ENCODE peak calls at places on chromosomes 2 and 18, in seven cellular contexts. One of them, this sample, is unnamed.
A peak's percentile ranks its signal among the peaks of the same experiment; 100 is the strongest.

GRCh38 chr2:65605427-65606058 is 173.1 kb upstream of the SPRED2 start:
- DNase-seq in OCI-LY7: peak; percentile 39
- DNase-seq in cardiac muscle cell: no peak
- DNase-seq in endodermal cell: peak; percentile 41
- DNase-seq in tibial nerve: no peak
- DNase-seq in A549: no peak
- DNase-seq in kidney: no peak
- DNase-seq in this sample: no peak

GRCh38 chr2:17539993-17540812 is at the start of gene VSNL1:
- DNase-seq in kidney: peak; percentile 87
- DNase-seq in A549: peak; percentile 47
- DNase-seq in OCI-LY7: no peak
- DNase-seq in endodermal cell: peak; percentile 97
- DNase-seq in cardiac muscle cell: peak; percentile 96
- DNase-seq in tibial nerve: peak; percentile 16
- DNase-seq in this sample: peak; percentile 66

GRCh38 chr2:75466708-75467311 is 93.9 kb downstream of the EVA1A start:
- DNase-seq in A549: peak; percentile 58
- DNase-seq in OCI-LY7: peak; percentile 43
- DNase-seq in endodermal cell: peak; percentile 88
- DNase-seq in cardiac muscle cell: peak; percentile 54
- DNase-seq in tibial nerve: no peak
- DNase-seq in kidney: no peak
- DNase-seq in this sample: no peak

GRCh38 chr2:139000087-139000486 is 219.9 kb upstream of the NXPH2 start:
- DNase-seq in OCI-LY7: no peak
- DNase-seq in A549: no peak
- DNase-seq in endodermal cell: no peak
- DNase-seq in cardiac muscle cell: no peak
- DNase-seq in kidney: no peak
- DNase-seq in tibial nerve: no peak
- DNase-seq in this sample: no peak

GRCh38 chr2:175929850-175930249 is 72.2 kb downstream of the LNPK start:
- DNase-seq in OCI-LY7: no peak
- DNase-seq in cardiac muscle cell: peak; percentile 3
- DNase-seq in tibial nerve: no peak
- DNase-seq in endodermal cell: no peak
- DNase-seq in A549: no peak
- DNase-seq in kidney: no peak
- DNase-seq in this sample: no peak

GRCh38 chr18:8763611-8764010 is 58.3 kb downstream of the MTCL1 start:
- DNase-seq in OCI-LY7: no peak
- DNase-seq in tibial nerve: no peak
- DNase-seq in endodermal cell: no peak
- DNase-seq in A549: no peak
- DNase-seq in cardiac muscle cell: no peak
- DNase-seq in kidney: no peak
- DNase-seq in this sample: no peak

GRCh38 chr2:128499367-128500135 is 180.9 kb upstream of the HS6ST1 start:
- DNase-seq in kidney: no peak
- DNase-seq in A549: no peak
- DNase-seq in cardiac muscle cell: no peak
- DNase-seq in OCI-LY7: no peak
- DNase-seq in tibial nerve: no peak
- DNase-seq in endodermal cell: peak; percentile 38
- DNase-seq in this sample: no peak

GRCh38 chr2:158729873-158730620 is 65.1 kb upstream of the DAPL1 start:
- DNase-seq in OCI-LY7: no peak
- DNase-seq in tibial nerve: no peak
- DNase-seq in endodermal cell: no peak
- DNase-seq in kidney: peak; percentile 58
- DNase-seq in cardiac muscle cell: no peak
- DNase-seq in A549: no peak
- DNase-seq in this sample: no peak

GRCh38 chr18:53946561-53946960 is 277.9 kb downstream of the MBD2 start:
- DNase-seq in cardiac muscle cell: no peak
- DNase-seq in endodermal cell: no peak
- DNase-seq in kidney: no peak
- DNase-seq in tibial nerve: no peak
- DNase-seq in OCI-LY7: no peak
- DNase-seq in A549: no peak
- DNase-seq in this sample: no peak

GRCh38 chr2:223811757-223812156 is 25.6 kb downstream of the AP1S3 start:
- DNase-seq in endodermal cell: no peak
- DNase-seq in kidney: no peak
- DNase-seq in A549: no peak
- DNase-seq in OCI-LY7: no peak
- DNase-seq in cardiac muscle cell: no peak
- DNase-seq in tibial nerve: no peak
- DNase-seq in this sample: no peak

GRCh38 chr2:198657520-198658121 is 800.1 kb downstream of the SATB2 start:
- DNase-seq in endodermal cell: peak; percentile 63
- DNase-seq in OCI-LY7: peak; percentile 82
- DNase-seq in kidney: no peak
- DNase-seq in cardiac muscle cell: peak; percentile 46
- DNase-seq in A549: peak; percentile 36
- DNase-seq in tibial nerve: no peak
- DNase-seq in this sample: no peak

GRCh38 chr2:71844967-71845366 is 302.7 kb downstream of the CYP26B1 start:
- DNase-seq in OCI-LY7: no peak
- DNase-seq in kidney: no peak
- DNase-seq in A549: peak; percentile 29
- DNase-seq in endodermal cell: no peak
- DNase-seq in tibial nerve: no peak
- DNase-seq in cardiac muscle cell: no peak
- DNase-seq in this sample: no peak

GRCh38 chr2:102063948-102064678 is 72.4 kb downstream of the IL1R2 start:
- DNase-seq in kidney: peak; percentile 94
- DNase-seq in OCI-LY7: no peak
- DNase-seq in cardiac muscle cell: peak; percentile 91
- DNase-seq in tibial nerve: peak; percentile 70
- DNase-seq in endodermal cell: peak; percentile 66
- DNase-seq in A549: peak; percentile 92
- DNase-seq in this sample: peak; percentile 98

GRCh38 chr2:55420244-55420713 is 623 bp upstream of the CCDC88A start:
- DNase-seq in endodermal cell: no peak
- DNase-seq in kidney: no peak
- DNase-seq in OCI-LY7: no peak
- DNase-seq in tibial nerve: no peak
- DNase-seq in cardiac muscle cell: no peak
- DNase-seq in A549: no peak
- DNase-seq in this sample: no peak

GRCh38 chr2:55420901-55421300 is 1.2 kb upstream of the CCDC88A start:
- DNase-seq in cardiac muscle cell: no peak
- DNase-seq in OCI-LY7: peak; percentile 57
- DNase-seq in tibial nerve: no peak
- DNase-seq in A549: no peak
- DNase-seq in kidney: no peak
- DNase-seq in endodermal cell: no peak
- DNase-seq in this sample: no peak

GRCh38 chr2:55419514-55420243 is at the start of gene CCDC88A:
- DNase-seq in kidney: peak; percentile 98
- DNase-seq in endodermal cell: peak; percentile 99
- DNase-seq in OCI-LY7: peak; percentile 96
- DNase-seq in cardiac muscle cell: peak; percentile 97
- DNase-seq in tibial nerve: peak; percentile 89
- DNase-seq in A549: peak; percentile 99
- DNase-seq in this sample: peak; percentile 94

GRCh38 chr2:55422876-55423275 is 3.2 kb upstream of the CCDC88A start:
- DNase-seq in OCI-LY7: no peak
- DNase-seq in kidney: no peak
- DNase-seq in endodermal cell: no peak
- DNase-seq in tibial nerve: no peak
- DNase-seq in cardiac muscle cell: no peak
- DNase-seq in A549: no peak
- DNase-seq in this sample: no peak

DNA sequence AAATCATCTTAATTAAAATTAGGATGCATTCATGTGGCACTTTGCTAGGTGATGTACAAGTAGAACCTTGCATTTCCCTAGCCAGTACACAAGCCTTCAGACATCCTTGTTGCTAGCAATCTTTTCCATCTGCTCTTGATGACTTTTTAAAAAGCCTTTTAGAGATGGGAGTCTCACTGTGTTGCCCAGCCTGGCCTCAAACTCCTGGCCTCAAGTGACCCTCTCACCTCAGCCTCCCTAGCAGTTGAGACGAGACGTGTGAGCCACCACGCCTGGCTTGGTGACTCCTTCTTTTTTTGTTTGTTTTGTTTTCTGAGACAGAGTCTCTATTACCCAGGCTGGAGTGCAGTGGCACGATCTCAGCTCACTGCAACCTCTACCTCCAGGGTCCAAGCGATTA is 1.7 kb upstream of the CCDC88A start:
- DNase-seq in cardiac muscle cell: no peak
- DNase-seq in OCI-LY7: no peak
- DNase-seq in A549: no peak
- DNase-seq in kidney: no peak
- DNase-seq in tibial nerve: no peak
- DNase-seq in endodermal cell: no peak
- DNase-seq in this sample: no peak
- H3K4me3 ChIP-seq in cardiac muscle cell: no peak overlapping the region
- H3K4me3 ChIP-seq in OCI-LY7: peak overlapping the region; percentile 81
- H3K4me3 ChIP-seq in A549: no peak overlapping the region
- H3K4me3 ChIP-seq in kidney: no peak overlapping the region
- H3K4me3 ChIP-seq in tibial nerve: no peak overlapping the region
- H3K4me3 ChIP-seq in endodermal cell: no peak overlapping the region
- H3K4me3 ChIP-seq in this sample: no peak overlapping the region

DNA sequence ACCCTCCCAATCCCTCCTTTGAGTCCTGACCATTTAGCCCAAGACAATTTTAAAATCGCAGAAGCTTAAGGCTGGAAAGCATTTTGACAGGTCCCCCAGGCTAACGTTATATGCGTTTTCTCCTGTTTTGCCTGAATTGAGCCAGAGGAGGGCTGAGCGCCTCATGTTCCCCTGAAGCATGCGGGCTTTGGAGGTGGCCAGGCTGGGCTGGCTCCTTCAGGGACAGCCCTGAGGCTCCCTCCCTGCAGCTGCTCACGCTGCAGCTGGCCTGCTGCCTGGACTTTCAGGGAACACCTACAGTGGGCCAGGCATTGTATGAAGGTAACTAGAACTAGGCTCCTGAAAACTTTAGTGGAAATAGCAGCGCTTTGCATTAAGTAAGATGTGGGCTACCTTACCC is 179.2 kb downstream of the ACKR3 start:
- DNase-seq in kidney: peak; percentile 53
- DNase-seq in endodermal cell: no peak
- DNase-seq in A549: no peak
- DNase-seq in OCI-LY7: no peak
- DNase-seq in tibial nerve: no peak
- DNase-seq in cardiac muscle cell: no peak
- DNase-seq in this sample: no peak
- H3K4me1 ChIP-seq in kidney: no peaks in the 10 kb centered on the region
- H3K4me1 ChIP-seq in endodermal cell: peaks cover 30% of the 10 kb centered on the region
- H3K4me1 ChIP-seq in A549: peaks cover 50% of the 10 kb centered on the region
- H3K4me1 ChIP-seq in OCI-LY7: peaks cover 14% of the 10 kb centered on the region
- H3K4me1 ChIP-seq in tibial nerve: peaks cover 44% of the 10 kb centered on the region
- H3K4me1 ChIP-seq in cardiac muscle cell: peaks cover 17% of the 10 kb centered on the region
- H3K4me1 ChIP-seq in this sample: no peaks in the 10 kb centered on the region

GRCh38 chr18:39698436-39698835 is 2132.8 kb upstream of the CELF4 start:
- DNase-seq in endodermal cell: no peak
- DNase-seq in tibial nerve: no peak
- DNase-seq in cardiac muscle cell: no peak
- DNase-seq in OCI-LY7: no peak
- DNase-seq in A549: no peak
- DNase-seq in kidney: no peak
- DNase-seq in this sample: no peak

DNA sequence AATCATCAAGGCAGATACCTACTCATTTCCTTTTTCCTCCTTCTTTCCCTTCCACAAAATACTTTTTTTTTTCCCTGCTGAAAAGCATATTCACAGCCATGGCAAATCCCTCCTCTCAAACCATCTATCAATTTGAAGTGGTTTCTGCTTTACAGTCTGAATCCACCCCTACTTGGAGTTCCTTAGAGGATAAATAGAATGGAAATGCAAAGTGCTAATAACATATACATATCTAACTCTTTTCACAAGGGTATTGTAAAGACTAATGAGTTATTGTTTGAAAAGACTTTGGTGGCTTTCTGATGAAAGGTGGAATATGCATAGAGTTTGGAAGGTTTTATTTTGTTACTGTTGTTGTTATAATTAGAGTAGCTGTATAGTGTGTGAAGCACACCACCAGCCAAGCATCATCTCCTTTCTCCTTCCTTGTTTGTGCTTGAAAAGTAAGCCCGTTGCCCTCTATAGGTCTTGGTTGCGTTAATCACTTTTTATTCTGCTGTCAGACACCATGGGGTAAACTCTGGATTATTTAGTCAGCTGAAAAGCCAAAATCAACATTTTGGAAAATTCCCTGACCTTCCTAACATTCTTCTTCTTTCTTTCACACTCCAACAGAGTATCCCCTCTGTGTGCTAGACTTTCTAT is 2126.9 kb upstream of the CELF4 start:
- DNase-seq in kidney: no peak
- DNase-seq in A549: no peak
- DNase-seq in tibial nerve: no peak
- DNase-seq in endodermal cell: no peak
- DNase-seq in OCI-LY7: no peak
- DNase-seq in cardiac muscle cell: no peak
- DNase-seq in this sample: no peak
- H3K4me3 ChIP-seq in kidney: no peak overlapping the region
- H3K4me3 ChIP-seq in A549: no peak overlapping the region
- H3K4me3 ChIP-seq in tibial nerve: no peak overlapping the region
- H3K4me3 ChIP-seq in endodermal cell: no peak overlapping the region
- H3K4me3 ChIP-seq in OCI-LY7: no peak overlapping the region
- H3K4me3 ChIP-seq in cardiac muscle cell: no peak overlapping the region
- H3K4me3 ChIP-seq in this sample: no peak overlapping the region

GRCh38 chr2:25673170-25674002 is at the start of gene DTNB:
- DNase-seq in cardiac muscle cell: peak; percentile 88
- DNase-seq in tibial nerve: peak; percentile 49
- DNase-seq in kidney: peak; percentile 95
- DNase-seq in A549: peak; percentile 78
- DNase-seq in endodermal cell: peak; percentile 91
- DNase-seq in OCI-LY7: peak; percentile 89
- DNase-seq in this sample: peak; percentile 80

GRCh38 chr2:25666218-25666617 is 7.2 kb downstream of the DTNB start:
- DNase-seq in A549: no peak
- DNase-seq in tibial nerve: no peak
- DNase-seq in endodermal cell: no peak
- DNase-seq in cardiac muscle cell: no peak
- DNase-seq in OCI-LY7: no peak
- DNase-seq in kidney: no peak
- DNase-seq in this sample: no peak

GRCh38 chr2:25671622-25672021 is 1.8 kb downstream of the DTNB start:
- DNase-seq in A549: no peak
- DNase-seq in cardiac muscle cell: no peak
- DNase-seq in tibial nerve: no peak
- DNase-seq in OCI-LY7: no peak
- DNase-seq in kidney: no peak
- DNase-seq in endodermal cell: no peak
- DNase-seq in this sample: no peak

GRCh38 chr2:25672500-25673169 is 742 bp downstream of the DTNB start:
- DNase-seq in A549: peak; percentile 65
- DNase-seq in cardiac muscle cell: no peak
- DNase-seq in kidney: peak; percentile 88
- DNase-seq in endodermal cell: peak; percentile 88
- DNase-seq in tibial nerve: no peak
- DNase-seq in OCI-LY7: peak; percentile 82
- DNase-seq in this sample: no peak

DNA sequence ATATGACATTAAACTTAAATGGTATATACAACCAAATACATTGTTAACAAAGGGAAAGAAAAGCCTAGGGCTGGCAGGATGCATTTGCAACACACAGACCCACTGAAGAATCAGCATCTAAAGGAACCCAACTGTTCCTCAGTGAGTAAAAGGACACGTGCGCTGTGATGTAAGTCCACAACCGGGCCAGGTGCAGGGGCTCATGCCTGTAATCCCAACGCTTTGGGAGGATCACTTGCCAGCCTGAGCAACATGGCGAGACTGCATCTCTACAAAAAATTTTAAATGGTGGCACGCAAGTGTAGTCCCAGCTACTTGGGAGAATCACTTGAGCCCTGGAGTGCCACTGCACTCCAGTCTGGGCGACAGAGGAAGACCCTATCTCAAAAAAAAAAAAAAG is 3.9 kb downstream of the DTNB start:
- DNase-seq in A549: no peak
- DNase-seq in OCI-LY7: no peak
- DNase-seq in cardiac muscle cell: no peak
- DNase-seq in endodermal cell: no peak
- DNase-seq in kidney: no peak
- DNase-seq in tibial nerve: no peak
- DNase-seq in this sample: no peak
- H3K4me1 ChIP-seq in A549: peaks cover 21% of the 10 kb centered on the region
- H3K4me1 ChIP-seq in OCI-LY7: peaks cover 14% of the 10 kb centered on the region
- H3K4me1 ChIP-seq in cardiac muscle cell: peaks cover 6% of the 10 kb centered on the region
- H3K4me1 ChIP-seq in endodermal cell: no peaks in the 10 kb centered on the region
- H3K4me1 ChIP-seq in kidney: peaks cover 12% of the 10 kb centered on the region
- H3K4me1 ChIP-seq in tibial nerve: peaks cover 18% of the 10 kb centered on the region
- H3K4me1 ChIP-seq in this sample: peaks cover 9% of the 10 kb centered on the region

This sample was measured in right atrium auricular region.